ENCODE peak calls at places on chromosomes 6 and 20, in four cellular contexts. Z, K, M and T are unnamed samples.

GRCh38 chr20:661474-662288 is 8.7 kb upstream of the SRXN1 start:
- DNase-seq in Z (peak; percentile 49), K (peak; percentile 58), M (no peak), T (peak; percentile 27)

GRCh38 chr6:169510871-169511270 is 191.0 kb downstream of the WDR27 start:
- DNase-seq in Z (no peak), K (no peak), M (no peak), T (no peak)

GRCh38 chr6:72348926-72349325 is 272.9 kb upstream of the KCNQ5 start:
- DNase-seq in Z (no peak), K (no peak), M (peak; percentile 29), T (peak; percentile 49)

GRCh38 chr6:39753745-39754084 is 28.5 kb upstream of the KIF6 start:
- DNase-seq in Z (no peak), K (no peak), M (no peak), T (peak; percentile 45)

GRCh38 chr6:136440187-136440582 is 110.0 kb downstream of the MAP7 start:
- DNase-seq in Z (no peak), K (no peak), M (no peak), T (no peak)

GRCh38 chr20:11880694-11881093 is 37.0 kb upstream of the BTBD3 start:
- DNase-seq in Z (no peak), K (no peak), M (peak; percentile 52), T (no peak)

GRCh38 chr6:40427196-40427595 is 160.0 kb downstream of the LRFN2 start:
- DNase-seq in Z (no peak), K (no peak), M (no peak), T (peak; percentile 11)

GRCh38 chr20:19973920-19974620 is 43.1 kb upstream of the NAA20 start:
- DNase-seq in Z (no peak), K (no peak), M (peak; percentile 77), T (peak; percentile 82)

GRCh38 chr6:166166314-166167257 is 1.1 kb downstream of the TBXT start:
- DNase-seq in Z (peak; percentile 38), K (peak; percentile 30), M (no peak), T (no peak)
- TF ChIP-seq EZH2 in Z (peak; percentile 98), K (peak; percentile 80), M (no peak), T (no peak)

GRCh38 chr20:23105193-23105592 is 19.1 kb upstream of the CD93 start:
- DNase-seq in Z (no peak), K (no peak), M (no peak), T (no peak)
- TF ChIP-seq EZH2phosphoT487 in Z (no peak), K (no peak), M (no peak), T (no peak)

GRCh38 chr20:34762031-34762555 is 57.9 kb downstream of the TP53INP2 start:
- DNase-seq in Z (no peak), K (no peak), M (no peak), T (no peak)
- H3K36me3 ChIP-seq in Z (peaks cover 11% of the 10 kb centered on the region), K (peaks cover 1% of the 10 kb centered on the region), M (peaks cover 24% of the 10 kb centered on the region), T (peaks cover 56% of the 10 kb centered on the region)

DNA sequence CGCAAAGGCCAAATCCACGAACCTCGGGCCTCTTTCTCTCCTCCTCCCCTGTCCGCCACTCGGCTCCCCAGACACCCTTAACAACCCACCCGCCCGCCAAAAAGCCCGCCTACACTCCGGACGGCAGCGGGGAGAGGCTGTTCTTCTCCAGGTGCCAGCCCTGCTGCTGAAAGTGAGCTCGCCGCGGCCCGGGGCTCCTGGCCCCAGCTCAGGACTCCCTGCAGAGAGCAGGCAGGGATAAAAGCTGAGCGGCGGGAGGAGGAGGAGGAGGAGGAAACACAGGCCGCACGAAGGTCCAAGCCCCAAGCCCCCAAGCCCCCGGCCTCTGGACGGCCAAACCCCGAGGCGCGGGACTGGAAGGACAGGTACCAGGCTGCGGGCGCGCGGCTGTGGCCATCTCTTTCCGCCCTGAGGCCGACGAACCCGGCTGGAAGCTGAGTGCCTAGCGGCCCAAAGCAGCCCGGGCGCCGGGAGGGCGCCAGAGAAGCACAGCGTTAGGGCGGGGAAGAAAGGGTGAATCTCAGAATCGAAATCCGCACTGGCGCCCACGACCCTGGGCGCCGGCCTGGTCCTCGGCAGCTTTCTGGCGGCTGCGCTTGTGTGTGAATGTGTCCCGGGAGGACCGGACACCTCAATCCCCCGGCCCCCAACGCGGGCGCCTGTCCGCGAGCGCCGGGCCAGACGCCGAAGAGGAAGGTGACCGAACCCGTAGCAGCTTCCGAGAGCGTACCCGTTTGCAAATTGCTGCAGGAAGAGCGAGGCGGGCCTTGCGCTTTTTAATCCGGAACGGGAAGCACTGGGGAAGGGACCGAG is 3.2 kb downstream of the NRN1 start:
- DNase-seq in Z (peak; percentile 85), K (peak; percentile 76), M (no peak), T (peak; percentile 77)
- TF ChIP-seq EZH2 in Z (peak; percentile 67), K (peak; percentile 86), M (no peak), T (no peak)